ENCODE peak calls at places on chromosome X, in eight cellular contexts. A is spleen; J is left ventricle myocardium inferior; H is IMR-90; Q is PC-3; K is HCT116; Z is endothelial cell of umbilical vein; V is naive thymus-derived CD4-positive, alpha-beta T cell. G is an unnamed sample. For H3K4me1, the result is how much of the 10 kb centered on the place peaks cover.

GRCh38 chrX:1011632-1012283 is 200.7 kb downstream of the CRLF2 start:
- DNase-seq in A (no peak), J (no peak), H (no peak), Q (no peak), K (no peak), Z (no peak), V (no peak), G (no peak)

GRCh38 chrX:74248889-74249288 is 55.1 kb upstream of the ZCCHC13 start:
- DNase-seq in A (no peak), J (peak), H (no peak), Q (no peak), K (no peak), Z (peak), V (no peak), G (no peak)

GRCh38 chrX:75784689-75785491 is at the start of gene MAGEE2:
- DNase-seq in A (peak), J (peak), H (no peak), Q (no peak), K (no peak), Z (no peak), V (peak), G (peak)

GRCh38 chrX:11269996-11270395 is 23.2 kb upstream of the AMELX start:
- DNase-seq in A (no peak), J (no peak), H (no peak), Q (no peak), K (no peak), Z (no peak), V (no peak), G (no peak)

GRCh38 chrX:53081925-53082772 is at the start of gene TSPYL2:
- DNase-seq in A (peak), J (peak), H (peak), Q (peak), K (peak), Z (peak), V (peak), G (peak)

GRCh38 chrX:154097003-154097596 is 417 bp downstream of the MECP2 start:
- DNase-seq in A (peak), J (peak), H (peak), Q (peak), K (no peak), Z (peak), V (peak), G (peak)

GRCh38 chrX:9465380-9466114 is 689 bp downstream of the TBL1X start:
- DNase-seq in A (peak), J (peak), H (no peak), Q (no peak), K (no peak), Z (peak), V (peak), G (peak)

GRCh38 chrX:109872021-109872730 is 130.7 kb upstream of the TMEM164 start:
- DNase-seq in A (no peak), J (no peak), H (peak), Q (no peak), K (no peak), Z (peak), V (no peak), G (no peak)

GRCh38 chrX:131288738-131289511 is at the start of gene IGSF1:
- DNase-seq in A (no peak), J (peak), H (no peak), Q (no peak), K (no peak), Z (no peak), V (no peak), G (peak)

GRCh38 chrX:1535241-1536041 is 1.5 kb downstream of the P2RY8 start:
- DNase-seq in A (peak), J (no peak), H (no peak), Q (no peak), K (no peak), Z (no peak), V (no peak), G (no peak)

GRCh38 chrX:71128166-71128833 is 9.9 kb downstream of the MED12 start:
- DNase-seq in A (no peak), J (no peak), H (peak), Q (no peak), K (no peak), Z (no peak), V (no peak), G (no peak)

GRCh38 chrX:13152511-13152868 is 108.1 kb upstream of the FAM9C start:
- DNase-seq in A (no peak), J (no peak), H (no peak), Q (no peak), K (no peak), Z (no peak), V (no peak), G (no peak)

GRCh38 chrX:25144043-25144940 is 128.5 kb upstream of the ARX start:
- DNase-seq in A (no peak), J (peak), H (peak), Q (peak), K (peak), Z (peak), V (no peak), G (peak)
- H3K4me3 ChIP-seq in A (no peak), J (peak), H (no peak), Q (no peak), K (no peak), Z (no peak), V (no peak), G (no peak)

GRCh38 chrX:37420179-37420578 is 71.0 kb downstream of the PRRG1 start:
- DNase-seq in A (no peak), J (no peak), H (peak), Q (peak), K (no peak), Z (no peak), V (no peak), G (no peak)
- H3K4me1 ChIP-seq in A (under half), J (under half), H (under half), Q (under half), K (under half), Z (under half), V (under half), G (under half)

GRCh38 chrX:101931104-101931493 is 728 bp downstream of the ZMAT1 start:
- DNase-seq in A (no peak), J (no peak), H (no peak), Q (no peak), K (no peak), Z (peak), V (peak), G (no peak)
- H3K27ac ChIP-seq in A (peak), J (peak), H (no peak), Q (no peak), K (no peak), Z (peak), V (peak), G (peak)

DNA sequence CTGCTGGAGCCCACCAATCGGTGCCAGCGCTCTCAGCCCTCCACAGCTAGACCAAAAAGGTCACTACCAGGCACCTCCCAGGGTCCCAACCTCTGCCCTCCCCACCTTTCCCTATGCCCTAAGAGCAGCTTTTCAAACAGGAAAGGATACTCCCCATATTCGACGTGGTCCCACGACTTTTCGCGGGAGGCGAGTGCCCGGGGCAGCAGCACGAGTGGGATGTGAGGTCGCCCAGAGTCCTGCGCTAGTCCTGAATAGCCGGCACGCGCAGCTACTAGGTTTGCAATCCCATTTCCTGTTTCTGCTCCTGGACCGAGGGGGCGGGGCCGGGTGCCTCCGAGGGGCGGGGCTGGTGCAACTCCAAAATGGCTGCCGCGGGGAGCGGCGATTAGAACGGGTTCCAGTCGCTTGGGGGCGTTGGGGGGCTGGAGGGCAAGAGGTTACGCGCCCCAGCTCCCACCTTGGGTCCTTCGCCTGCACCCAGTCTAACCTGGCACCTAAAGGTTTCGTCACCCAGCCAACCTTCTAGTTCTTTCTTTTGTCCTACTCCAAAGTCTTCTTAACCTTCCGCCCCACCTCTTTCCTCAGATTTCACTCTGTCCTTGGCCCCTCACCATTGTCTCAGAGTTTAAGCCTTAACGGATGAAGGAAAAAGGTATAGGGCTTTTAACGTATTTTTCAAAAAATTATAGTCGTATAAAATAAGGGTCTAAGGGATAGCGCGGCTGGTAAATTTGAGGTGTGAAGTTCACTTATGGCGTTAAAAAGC is 85.0 kb upstream of the TENT5D start:
- DNase-seq in A (peak), J (peak), H (no peak), Q (peak), K (no peak), Z (no peak), V (no peak), G (peak)
- H3K4me3 ChIP-seq in A (no peak), J (peak), H (no peak), Q (peak), K (no peak), Z (no peak), V (no peak), G (peak)

DNA sequence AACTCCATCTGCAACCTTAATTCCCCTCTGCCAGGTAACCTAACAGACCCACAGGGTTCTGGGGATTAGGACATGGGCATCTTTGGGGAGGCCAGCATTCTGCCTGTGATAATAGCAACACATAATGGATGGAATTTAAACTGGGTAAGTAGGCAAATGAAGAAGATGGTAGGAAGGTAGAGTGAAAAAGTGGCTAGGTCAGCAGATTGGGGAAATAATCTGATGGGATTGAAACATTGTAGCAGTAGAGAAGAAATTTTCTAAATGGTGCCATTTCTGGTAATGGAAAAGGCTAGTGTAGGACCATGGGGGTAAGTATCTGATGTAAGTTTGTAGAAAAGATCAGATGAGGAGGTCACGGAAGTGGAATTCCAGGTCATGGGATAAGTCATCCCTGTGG is 3.0 kb upstream of the CT47C1 start:
- DNase-seq in A (no peak), J (no peak), H (no peak), Q (no peak), K (no peak), Z (no peak), V (no peak), G (no peak)
- H3K4me1 ChIP-seq in A (under half), J (under half), H (under half), Q (under half), K (under half), Z (under half), V (under half), G (under half)

GRCh38 chrX:39479856-39480255 is 617.9 kb downstream of the BCOR start:
- DNase-seq in A (no peak), J (no peak), H (no peak), Q (no peak), K (no peak), Z (no peak), V (no peak), G (no peak)

GRCh38 chrX:39477031-39477430 is 620.7 kb downstream of the BCOR start:
- DNase-seq in A (no peak), J (no peak), H (no peak), Q (no peak), K (no peak), Z (no peak), V (no peak), G (no peak)

GRCh38 chrX:39475372-39475771 is 622.4 kb downstream of the BCOR start:
- DNase-seq in A (no peak), J (no peak), H (no peak), Q (no peak), K (no peak), Z (no peak), V (no peak), G (no peak)

GRCh38 chrX:39476596-39476995 is 621.2 kb downstream of the BCOR start:
- DNase-seq in A (no peak), J (peak), H (no peak), Q (no peak), K (no peak), Z (no peak), V (no peak), G (peak)

DNA sequence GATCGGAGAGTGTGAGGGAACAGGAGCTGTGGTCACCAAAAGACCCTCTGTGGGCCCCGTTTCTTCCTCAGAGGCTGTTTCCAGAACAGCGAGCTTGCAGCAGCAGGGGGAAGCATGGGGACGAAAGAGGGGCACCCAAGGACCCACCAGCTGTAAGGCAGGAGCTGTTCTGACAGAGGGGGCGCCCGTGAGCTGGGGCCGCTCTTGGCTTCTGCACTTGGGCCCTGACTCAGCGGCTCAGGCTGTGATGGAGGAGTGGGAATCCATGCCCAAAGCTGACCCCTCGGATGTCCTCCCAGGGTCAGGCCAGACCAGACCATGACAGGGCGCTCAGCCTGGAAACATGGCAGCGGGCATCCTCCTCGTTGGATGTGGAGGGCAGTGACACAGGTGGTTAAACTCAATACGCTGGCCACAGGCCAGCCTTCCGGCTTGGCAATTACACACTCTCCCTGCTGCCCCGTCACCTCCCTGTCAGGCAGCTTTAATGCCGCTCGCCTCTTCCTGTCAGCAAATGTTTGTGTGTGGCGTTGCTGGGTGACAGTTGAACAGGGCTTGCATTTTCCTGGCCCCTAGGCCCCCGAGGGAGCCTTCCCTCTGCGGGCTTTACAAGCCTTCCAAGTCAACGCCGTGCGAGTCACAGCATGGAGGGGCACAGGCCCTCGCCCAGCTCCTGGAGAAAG is 620.2 kb downstream of the BCOR start:
- DNase-seq in A (no peak), J (peak), H (no peak), Q (peak), K (no peak), Z (peak), V (peak), G (peak)
- H3K27ac ChIP-seq in A (no peak), J (peak), H (no peak), Q (no peak), K (no peak), Z (no peak), V (no peak), G (peak)

GRCh38 chrX:103356897-103357296 is 591 bp downstream of the TCEAL9 start:
- DNase-seq in A (no peak), J (peak), H (no peak), Q (peak), K (no peak), Z (peak), V (no peak), G (peak)
- H3K4me3 ChIP-seq in A (peak), J (peak), H (peak), Q (peak), K (peak), Z (peak), V (peak), G (peak)

DNA sequence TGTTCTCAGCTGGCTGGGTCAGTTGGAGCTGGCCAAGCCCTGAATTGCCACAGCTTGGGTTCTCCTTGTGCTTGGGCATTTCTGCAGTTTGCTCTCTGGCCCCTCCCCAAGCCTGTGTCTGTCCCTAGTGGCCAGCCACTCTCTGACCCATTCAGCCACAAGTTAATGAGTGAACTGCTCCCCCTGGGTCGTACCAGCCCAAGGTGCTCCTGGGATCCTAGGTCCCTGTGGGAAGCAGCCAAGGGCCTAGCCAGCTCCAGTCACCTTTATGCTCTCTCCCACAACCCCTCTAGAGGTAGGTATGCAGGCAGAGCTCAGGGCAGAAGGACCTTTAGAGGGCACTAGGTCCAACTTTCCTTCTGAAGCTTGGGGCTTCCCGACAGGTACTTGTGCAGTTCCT is 51.5 kb downstream of the STARD8 start:
- DNase-seq in A (peak), J (no peak), H (no peak), Q (no peak), K (no peak), Z (no peak), V (no peak), G (no peak)
- H3K4me1 ChIP-seq in A (under half), J (half or more), H (under half), Q (under half), K (under half), Z (half or more), V (under half), G (under half)